ENCODE peak calls at places on chromosomes 7 and 10, in seven cellular contexts. A, G, L, D, I, O and C are unnamed samples.

GRCh38 chr10:132939957-132940790 is 2.2 kb downstream of the CFAP46 start:
- DNase-seq in I (peak), G (no peak), O (no peak), D (peak), A (peak), L (no peak), C (peak)

GRCh38 chr7:134784251-134785049 is 5.0 kb downstream of the CALD1 start:
- DNase-seq in G (no peak), D (no peak), O (no peak), I (no peak), L (no peak), A (no peak), C (no peak)

GRCh38 chr7:45978010-45978681 is 57.1 kb upstream of the IGFBP3 start:
- DNase-seq in D (no peak), G (peak), I (no peak), O (peak), A (no peak), L (peak), C (no peak)

GRCh38 chr7:47264021-47264651 is 317.8 kb downstream of the TNS3 start:
- DNase-seq in G (no peak), I (no peak), D (no peak), O (no peak), A (no peak), L (no peak), C (no peak)

GRCh38 chr10:14386202-14386593 is 55.5 kb upstream of the FRMD4A start:
- DNase-seq in D (no peak), I (no peak), O (no peak), A (no peak), G (peak), L (no peak), C (no peak)

GRCh38 chr10:112507988-112508387 is 61.0 kb downstream of the VTI1A start:
- DNase-seq in I (no peak), G (no peak), D (no peak), O (no peak), A (no peak), L (no peak), C (no peak)

GRCh38 chr10:18359839-18360238 is 219.6 kb downstream of the CACNB2 start:
- DNase-seq in I (no peak), D (no peak), O (no peak), A (no peak), L (no peak), G (no peak), C (no peak)

GRCh38 chr7:2628137-2628482 is 3.7 kb upstream of the TTYH3 start:
- DNase-seq in L (peak), G (no peak), A (no peak), O (no peak), I (no peak), D (no peak), C (no peak)

GRCh38 chr7:70303780-70304179 is 705.5 kb downstream of the AUTS2 start:
- DNase-seq in I (no peak), G (no peak), L (no peak), D (no peak), O (no peak), A (no peak), C (no peak)

GRCh38 chr10:45443101-45444009 is 69.3 kb downstream of the ALOX5 start:
- DNase-seq in D (no peak), G (no peak), I (no peak), A (no peak), L (no peak), O (no peak), C (no peak)

GRCh38 chr7:44403775-44404174 is 78.4 kb upstream of the CAMK2B start:
- DNase-seq in O (no peak), G (no peak), I (no peak), A (no peak), L (no peak), D (no peak), C (no peak)

GRCh38 chr10:113026679-113027078 is 76.6 kb downstream of the TCF7L2 start:
- DNase-seq in D (no peak), L (no peak), A (no peak), O (no peak), G (no peak), I (no peak), C (no peak)

GRCh38 chr10:89535185-89536012 is at the start of gene SLC16A12:
- DNase-seq in D (peak), O (no peak), I (peak), A (no peak), L (no peak), G (peak), C (no peak)

GRCh38 chr7:101582971-101583370 is 46.1 kb downstream of the MYL10 start:
- DNase-seq in L (no peak), A (no peak), O (no peak), I (no peak), D (no peak), G (no peak), C (no peak)

GRCh38 chr10:82889703-82890102 is 1014.7 kb downstream of the NRG3 start:
- DNase-seq in O (no peak), L (no peak), D (no peak), I (no peak), G (no peak), A (no peak), C (no peak)

GRCh38 chr7:87082675-87083074 is 23.2 kb upstream of the ELAPOR2 start:
- DNase-seq in O (no peak), L (no peak), G (no peak), I (no peak), A (no peak), D (no peak), C (no peak)

GRCh38 chr10:42802889-42803288 is 20.3 kb downstream of the BMS1 start:
- DNase-seq in O (no peak), A (no peak), I (no peak), D (no peak), L (no peak), G (no peak), C (no peak)

GRCh38 chr7:47580811-47581331 is 1.0 kb downstream of the TNS3 start:
- DNase-seq in L (peak), G (no peak), D (no peak), A (no peak), O (no peak), I (no peak), C (no peak)

GRCh38 chr7:69906309-69906995 is 308.2 kb downstream of the AUTS2 start:
- DNase-seq in D (no peak), I (no peak), L (no peak), O (peak), A (no peak), G (no peak), C (no peak)

GRCh38 chr7:7701513-7701912 is 16.9 kb downstream of the RPA3 start:
- DNase-seq in A (no peak), O (no peak), I (no peak), D (peak), L (no peak), G (no peak), C (no peak)

GRCh38 chr7:129845178-129845971 is 107.4 kb downstream of the UBE2H start:
- DNase-seq in D (no peak), O (no peak), A (no peak), L (no peak), G (no peak), I (no peak), C (no peak)

GRCh38 chr10:130188195-130189175 is 52.3 kb downstream of the GLRX3 start:
- DNase-seq in A (no peak), G (no peak), D (no peak), I (no peak), L (peak), O (no peak), C (no peak)

GRCh38 chr10:130189466-130190064 is 53.4 kb downstream of the GLRX3 start:
- DNase-seq in O (no peak), D (peak), I (no peak), L (no peak), A (no peak), G (no peak), C (no peak)

GRCh38 chr10:130191380-130191779 is 55.2 kb downstream of the GLRX3 start:
- DNase-seq in O (no peak), D (no peak), A (no peak), I (no peak), L (no peak), G (no peak), C (no peak)

GRCh38 chr10:130190737-130191115 is 54.5 kb downstream of the GLRX3 start:
- DNase-seq in O (no peak), G (no peak), D (no peak), I (no peak), A (no peak), L (no peak), C (no peak)

GRCh38 chr10:130190065-130190736 is 54.0 kb downstream of the GLRX3 start:
- DNase-seq in I (peak), A (no peak), D (peak), L (peak), O (peak), G (peak), C (peak)
- TF ChIP-seq POLR2AphosphoS5 in I (no peak), A (no peak), D (no peak), L (no peak), O (no peak), G (peak), C (no peak)

GRCh38 chr7:110084177-110084807 is 1006.6 kb upstream of the LRRN3 start:
- DNase-seq in O (no peak), D (no peak), G (no peak), I (no peak), L (no peak), A (no peak), C (no peak)

GRCh38 chr7:110095372-110096052 is 995.4 kb upstream of the LRRN3 start:
- DNase-seq in O (no peak), D (peak), L (no peak), A (no peak), G (no peak), I (no peak), C (no peak)

GRCh38 chr7:110090113-110090820 is 1000.7 kb upstream of the LRRN3 start:
- DNase-seq in I (no peak), L (peak), O (no peak), G (no peak), A (no peak), D (no peak), C (no peak)
- TF ChIP-seq TAF1 in I (no peak), L (no peak), O (no peak), G (no peak), A (no peak), D (no peak), C (no peak)

GRCh38 chr7:157386979-157387800 is 50.4 kb downstream of the DNAJB6 start:
- DNase-seq in O (peak), I (no peak), L (peak), G (peak), D (peak), A (peak), C (peak)
- TF ChIP-seq POLR2AphosphoS5 in O (no peak), I (peak), L (no peak), G (peak), D (no peak), A (peak), C (peak)

GRCh38 chr10:101453791-101454718 is 100.1 kb downstream of the BTRC start:
- DNase-seq in O (no peak), G (no peak), A (no peak), D (no peak), L (no peak), I (no peak), C (no peak)

GRCh38 chr10:101450277-101451080 is 96.5 kb downstream of the BTRC start:
- DNase-seq in D (peak), I (no peak), A (peak), L (no peak), G (no peak), O (no peak), C (no peak)

GRCh38 chr10:101451589-101452190 is 97.7 kb downstream of the BTRC start:
- DNase-seq in L (no peak), A (no peak), I (no peak), D (no peak), G (no peak), O (no peak), C (no peak)

GRCh38 chr10:101453318-101453717 is 99.4 kb downstream of the BTRC start:
- DNase-seq in D (no peak), G (no peak), A (no peak), O (no peak), L (no peak), I (no peak), C (no peak)

GRCh38 chr10:101452593-101452992 is 98.6 kb downstream of the BTRC start:
- DNase-seq in O (no peak), D (no peak), A (no peak), L (no peak), I (no peak), G (no peak), C (no peak)
- TF ChIP-seq TAF1 in O (no peak), D (no peak), A (no peak), L (no peak), I (no peak), G (no peak), C (no peak)

GRCh38 chr10:30985552-30985951 is 46.1 kb downstream of the ZNF438 start:
- DNase-seq in I (no peak), D (no peak), G (no peak), O (no peak), A (no peak), L (no peak), C (no peak)

GRCh38 chr10:30979956-30980355 is 51.7 kb downstream of the ZNF438 start:
- DNase-seq in L (no peak), A (no peak), G (no peak), I (no peak), O (no peak), D (no peak), C (no peak)

GRCh38 chr10:30977385-30977784 is 54.3 kb downstream of the ZNF438 start:
- DNase-seq in G (no peak), A (no peak), O (no peak), D (no peak), I (no peak), L (no peak), C (no peak)

GRCh38 chr10:30984563-30985328 is 46.9 kb downstream of the ZNF438 start:
- DNase-seq in L (no peak), A (no peak), I (no peak), O (no peak), G (no peak), D (no peak), C (no peak)

DNA sequence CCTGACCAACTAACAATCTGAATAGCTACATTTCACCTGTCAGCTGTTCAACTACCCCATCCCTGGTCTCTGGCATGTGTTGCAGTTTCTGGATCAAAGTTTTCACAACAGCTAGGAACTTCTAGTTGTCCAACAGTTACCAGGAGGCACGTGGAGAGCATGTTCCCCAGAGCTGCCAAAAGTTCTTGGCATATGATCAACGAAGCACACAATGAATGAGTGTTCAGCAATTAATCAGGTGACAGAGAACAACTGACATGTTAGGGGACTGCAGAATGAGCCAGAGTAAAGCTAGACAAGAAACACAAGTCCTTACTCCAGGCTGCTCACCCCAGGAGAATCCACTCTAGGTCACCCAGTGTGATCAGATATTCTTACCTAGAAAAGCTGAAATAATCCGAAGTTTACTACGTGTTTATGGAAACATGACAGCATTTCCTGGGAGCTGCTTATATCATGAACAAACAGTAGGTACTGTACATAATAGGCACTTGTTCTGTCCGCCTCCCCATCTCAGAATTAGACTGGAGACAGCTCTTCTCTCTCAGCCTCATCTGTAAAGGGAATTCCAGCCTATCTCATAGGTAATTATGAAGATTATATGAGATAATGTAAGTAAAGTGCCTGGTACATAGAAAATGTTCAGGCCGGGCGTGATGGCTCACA is 50.6 kb downstream of the ZNF438 start:
- DNase-seq in D (no peak), L (no peak), I (no peak), A (no peak), O (no peak), G (no peak), C (no peak)
- TF ChIP-seq POLR2AphosphoS5 in D (no peak), L (no peak), I (no peak), A (no peak), O (no peak), G (no peak), C (no peak)

DNA sequence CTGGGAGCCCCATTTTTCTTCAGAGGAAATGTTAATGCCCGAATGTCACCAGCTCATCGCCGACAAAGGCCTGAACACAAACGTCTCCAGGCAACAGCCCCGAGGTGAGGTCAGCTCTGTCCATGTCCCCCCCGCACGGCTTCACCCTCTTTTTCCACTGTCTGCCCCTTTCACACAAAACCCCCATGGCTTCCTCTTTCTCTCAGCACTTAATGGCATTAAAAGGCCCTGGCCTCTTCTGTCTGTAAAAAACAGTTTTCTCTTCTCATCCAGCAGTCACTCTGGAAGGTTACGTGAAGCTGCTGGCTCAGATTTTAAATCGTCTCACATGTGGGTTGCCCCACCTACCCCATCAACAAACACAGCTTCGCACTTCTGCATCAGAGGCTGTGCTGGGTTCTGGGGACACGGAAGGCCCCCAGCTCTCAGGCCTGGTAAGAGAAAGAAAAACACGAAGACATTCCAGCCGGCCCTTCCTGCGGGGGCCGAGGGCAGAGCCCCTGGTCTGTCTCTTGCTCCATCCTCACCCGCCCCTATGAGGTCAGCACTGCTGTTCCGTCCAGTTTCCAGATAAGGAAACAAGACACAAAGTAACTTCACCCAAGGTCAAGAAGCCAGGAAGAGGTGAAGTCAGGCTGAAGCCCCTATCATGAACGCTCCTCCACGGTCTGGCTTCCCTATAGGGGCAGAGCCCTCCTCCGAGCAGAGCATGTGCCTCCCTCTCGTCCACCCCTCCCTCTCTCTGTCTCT is 91.1 kb upstream of the PDGFA start:
- DNase-seq in I (no peak), L (no peak), O (no peak), D (no peak), G (no peak), A (peak), C (no peak)
- TF ChIP-seq TAF1 in I (no peak), L (no peak), O (no peak), D (no peak), G (no peak), A (peak), C (no peak)

DNA sequence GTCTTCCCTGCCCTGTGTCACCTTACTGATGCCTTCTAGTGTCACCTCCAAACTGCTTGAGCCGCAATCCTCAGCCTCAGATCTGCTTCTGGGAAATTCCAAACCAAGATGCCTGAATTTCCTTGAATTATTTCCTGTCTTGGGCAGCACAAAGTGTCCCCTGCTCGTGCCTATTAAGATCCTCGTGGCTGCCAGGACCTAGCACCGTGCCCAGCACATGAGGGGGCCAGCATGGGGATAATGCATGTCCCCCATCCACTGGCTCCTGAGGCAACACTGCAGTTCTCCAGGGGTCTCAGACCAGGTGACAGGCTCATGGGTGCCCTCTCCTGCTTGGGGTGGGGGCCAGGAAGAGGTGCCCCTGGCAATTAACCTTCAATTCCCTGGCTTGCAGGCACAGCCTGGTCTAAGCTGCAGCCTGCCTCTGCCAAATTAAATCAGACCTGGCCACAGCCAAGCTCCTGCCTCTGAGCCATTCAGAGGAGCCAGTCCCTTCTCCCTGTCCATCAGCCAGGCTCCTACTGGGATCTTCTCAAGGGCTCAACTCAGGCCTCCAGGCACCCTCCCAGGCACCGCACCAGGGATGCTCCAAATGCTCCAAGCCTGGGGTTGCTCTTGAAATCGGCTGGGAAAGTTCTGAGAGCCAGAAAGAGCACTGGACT is 146.6 kb downstream of the SH3PXD2A start:
- DNase-seq in O (no peak), D (peak), G (no peak), I (no peak), A (no peak), L (no peak), C (no peak)
- TF ChIP-seq POLR2AphosphoS5 in O (no peak), D (no peak), G (no peak), I (no peak), A (no peak), L (no peak), C (no peak)